ENCODE peak calls at places on chromosome 1, in nine cellular contexts. U, Y, N, Z, T, A, P, B and D are unnamed samples.

GRCh38 chr1:39016604-39017171 is 9.5 kb upstream of the NDUFS5 start:
- DNase-seq in U (no peak), Y (no peak), N (no peak), Z (no peak), T (no peak), A (no peak), P (no peak), B (no peak), D (peak; percentile 63)

GRCh38 chr1:56376188-56376984 is 203.0 kb downstream of the PLPP3 start:
- DNase-seq in U (peak; percentile 31), Y (peak; percentile 71), N (peak; percentile 26), Z (peak; percentile 77), T (peak; percentile 36), A (no peak), P (peak; percentile 83), B (no peak), D (peak; percentile 58)

GRCh38 chr1:226164154-226164553 is 22.4 kb downstream of the ACBD3 start:
- DNase-seq in U (no peak), Y (no peak), N (no peak), Z (no peak), T (no peak), A (no peak), P (no peak), B (no peak), D (no peak)

GRCh38 chr1:203369666-203370065 is 18.7 kb upstream of the FMOD start:
- DNase-seq in U (no peak), Y (no peak), N (no peak), Z (no peak), T (no peak), A (no peak), P (no peak), B (no peak), D (no peak)

GRCh38 chr1:82632164-82632563 is 831.4 kb downstream of the ADGRL2 start:
- DNase-seq in U (no peak), Y (no peak), N (no peak), Z (peak; percentile 42), T (no peak), A (no peak), P (no peak), B (no peak), D (no peak)

GRCh38 chr1:37691497-37692077 is 729 bp upstream of the CDCA8 start:
- DNase-seq in U (peak; percentile 45), Y (peak; percentile 54), N (peak; percentile 59), Z (peak; percentile 12), T (no peak), A (peak; percentile 90), P (peak; percentile 74), B (peak; percentile 85), D (no peak)

GRCh38 chr1:117405042-117405441 is 37.8 kb downstream of the MAN1A2 start:
- DNase-seq in U (no peak), Y (no peak), N (no peak), Z (no peak), T (no peak), A (no peak), P (no peak), B (no peak), D (no peak)

GRCh38 chr1:37755951-37756350 is 9.0 kb downstream of the EPHA10 start:
- DNase-seq in U (no peak), Y (no peak), N (no peak), Z (no peak), T (no peak), A (no peak), P (no peak), B (no peak), D (no peak)

GRCh38 chr1:6889875-6890480 is 104.7 kb downstream of the CAMTA1 start:
- DNase-seq in U (peak; percentile 68), Y (peak; percentile 27), N (peak; percentile 65), Z (peak; percentile 32), T (peak; percentile 25), A (no peak), P (no peak), B (no peak), D (no peak)

GRCh38 chr1:87392241-87393192 is 63.8 kb downstream of the LMO4 start:
- DNase-seq in U (peak; percentile 68), Y (no peak), N (no peak), Z (peak; percentile 86), T (no peak), A (no peak), P (no peak), B (no peak), D (no peak)

GRCh38 chr1:39969531-39970270 is 14.8 kb downstream of the MFSD2A start:
- DNase-seq in U (no peak), Y (no peak), N (no peak), Z (no peak), T (no peak), A (no peak), P (no peak), B (peak; percentile 86), D (no peak)

GRCh38 chr1:8789314-8790214 is 27.9 kb downstream of the RERE start:
- DNase-seq in U (no peak), Y (no peak), N (no peak), Z (no peak), T (no peak), A (no peak), P (peak; percentile 35), B (no peak), D (peak; percentile 47)

GRCh38 chr1:81327743-81328142 is 473.0 kb upstream of the ADGRL2 start:
- DNase-seq in U (no peak), Y (no peak), N (no peak), Z (no peak), T (no peak), A (no peak), P (no peak), B (no peak), D (no peak)

GRCh38 chr1:157176016-157176415 is 37.8 kb upstream of the ETV3 start:
- DNase-seq in U (no peak), Y (no peak), N (no peak), Z (no peak), T (no peak), A (no peak), P (no peak), B (no peak), D (no peak)
- H3K27me3 ChIP-seq in U (peaks cover 32% of the 10 kb centered on the region), Y (no peaks in the 10 kb centered on the region), N (no peaks in the 10 kb centered on the region), Z (peaks cover 13% of the 10 kb centered on the region), T (no peaks in the 10 kb centered on the region), A (no peaks in the 10 kb centered on the region), P (no peaks in the 10 kb centered on the region), B (no peaks in the 10 kb centered on the region), D (no peaks in the 10 kb centered on the region)

DNA sequence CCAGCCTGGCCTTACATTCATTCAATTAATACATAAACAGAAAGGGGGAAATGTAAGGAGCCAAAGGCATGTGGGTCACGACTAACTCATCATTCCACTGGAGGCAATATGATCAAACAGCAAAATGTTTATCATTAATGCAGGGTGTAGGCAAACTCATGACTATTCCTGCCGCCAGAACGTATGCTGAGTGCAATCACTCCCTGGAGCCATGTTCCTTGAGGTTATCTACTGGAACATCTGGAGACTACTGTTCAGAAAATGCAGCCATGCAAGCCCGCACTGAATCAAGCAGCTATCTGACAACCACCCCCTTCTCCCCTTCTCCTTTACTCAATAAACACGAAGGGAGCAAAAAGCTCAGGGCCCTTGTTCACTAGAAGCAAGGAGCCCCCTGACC is 267.6 kb downstream of the COL11A1 start:
- DNase-seq in U (no peak), Y (no peak), N (no peak), Z (no peak), T (no peak), A (no peak), P (no peak), B (no peak), D (no peak)
- H3K27me3 ChIP-seq in U (no peaks in the 10 kb centered on the region), Y (no peaks in the 10 kb centered on the region), N (no peaks in the 10 kb centered on the region), Z (no peaks in the 10 kb centered on the region), T (no peaks in the 10 kb centered on the region), A (no peaks in the 10 kb centered on the region), P (no peaks in the 10 kb centered on the region), B (no peaks in the 10 kb centered on the region), D (no peaks in the 10 kb centered on the region)

DNA sequence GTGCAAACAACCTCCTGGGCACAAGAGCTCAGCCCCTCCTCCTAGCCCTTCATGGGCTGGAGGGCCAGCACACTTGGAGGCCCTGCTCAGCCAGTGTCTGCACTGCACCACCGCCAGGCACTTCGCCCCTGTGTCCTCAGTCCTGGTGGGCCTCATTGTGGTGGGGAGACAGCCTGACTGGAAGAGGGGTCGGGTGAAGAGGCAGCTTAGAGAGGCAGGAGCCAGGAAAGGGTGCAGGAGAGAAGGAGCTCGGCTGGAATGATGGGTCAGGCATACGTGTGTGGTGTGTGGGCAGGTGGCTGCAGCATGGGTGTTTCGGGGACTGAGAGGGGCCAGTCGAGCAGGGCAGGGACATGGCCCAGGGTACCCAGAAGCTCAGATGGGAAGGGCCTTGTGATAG is 4.1 kb downstream of the WNT3A start:
- DNase-seq in U (no peak), Y (no peak), N (peak; percentile 17), Z (no peak), T (no peak), A (peak; percentile 67), P (peak; percentile 46), B (peak; percentile 45), D (no peak)
- H3K27me3 ChIP-seq in U (peaks cover 56% of the 10 kb centered on the region), Y (peaks cover 3% of the 10 kb centered on the region), N (peaks cover 42% of the 10 kb centered on the region), Z (peaks cover 28% of the 10 kb centered on the region), T (peaks cover 75% of the 10 kb centered on the region), A (peaks cover 57% of the 10 kb centered on the region), P (peaks cover 54% of the 10 kb centered on the region), B (peaks cover 47% of the 10 kb centered on the region), D (peaks cover 85% of the 10 kb centered on the region)

GRCh38 chr1:90836345-90836679 is 119.2 kb upstream of the BARHL2 start:
- DNase-seq in U (no peak), Y (peak; percentile 30), N (no peak), Z (no peak), T (no peak), A (no peak), P (no peak), B (no peak), D (no peak)

GRCh38 chr1:90835172-90835660 is 118.1 kb upstream of the BARHL2 start:
- DNase-seq in U (no peak), Y (no peak), N (no peak), Z (no peak), T (no peak), A (no peak), P (no peak), B (no peak), D (no peak)

GRCh38 chr1:90837420-90837819 is 120.3 kb upstream of the BARHL2 start:
- DNase-seq in U (no peak), Y (no peak), N (no peak), Z (no peak), T (no peak), A (no peak), P (no peak), B (no peak), D (no peak)

GRCh38 chr1:90834354-90835171 is 117.5 kb upstream of the BARHL2 start:
- DNase-seq in U (no peak), Y (no peak), N (no peak), Z (no peak), T (no peak), A (no peak), P (no peak), B (no peak), D (no peak)

DNA sequence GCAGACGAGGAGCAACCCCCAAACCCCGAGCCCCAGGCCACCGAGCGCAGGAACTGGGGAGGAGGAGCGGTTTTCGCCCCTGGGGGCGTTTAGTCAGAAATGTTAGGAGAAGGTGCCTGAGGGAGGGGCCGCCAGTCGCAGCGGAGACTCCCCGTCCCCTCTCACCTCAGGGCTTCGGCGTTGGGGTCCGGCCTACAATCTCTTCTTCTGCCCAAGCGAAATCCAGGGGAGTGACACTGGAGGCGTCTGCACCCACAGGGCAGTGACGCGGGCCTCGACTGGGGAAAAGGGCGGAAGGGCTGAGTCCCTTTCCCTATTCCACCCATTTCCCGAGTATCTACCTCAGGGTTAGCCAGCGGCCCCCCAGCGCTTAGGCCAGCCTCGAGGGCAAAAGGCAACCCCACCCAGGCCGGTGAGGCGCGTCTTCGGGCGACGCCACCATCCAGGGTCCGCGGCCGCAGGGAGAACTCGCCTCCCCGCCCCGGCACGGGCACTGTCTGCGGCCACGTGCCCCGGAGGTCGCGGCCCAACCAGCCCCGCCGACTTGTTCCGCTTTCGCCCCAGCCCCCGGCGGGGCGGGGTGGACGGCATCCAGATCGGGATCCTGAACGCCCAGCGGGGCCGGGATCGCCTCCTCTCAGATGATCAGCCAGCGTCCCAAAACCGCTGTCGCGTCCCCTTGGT is 118.7 kb upstream of the BARHL2 start:
- DNase-seq in U (no peak), Y (no peak), N (no peak), Z (no peak), T (no peak), A (no peak), P (peak; percentile 65), B (no peak), D (no peak)
- H3K27me3 ChIP-seq in U (peaks cover 86% of the 10 kb centered on the region), Y (peaks cover 5% of the 10 kb centered on the region), N (peaks cover 64% of the 10 kb centered on the region), Z (peaks cover 93% of the 10 kb centered on the region), T (no peaks in the 10 kb centered on the region), A (peaks cover 93% of the 10 kb centered on the region), P (peaks cover 98% of the 10 kb centered on the region), B (peaks cover 77% of the 10 kb centered on the region), D (peaks cover 57% of the 10 kb centered on the region)